ENCODE peak calls at places on chromosomes 11 and 22, in four cellular contexts. One of them, this sample, is unnamed.

GRCh38 chr11:67023957-67024353 is 1.0 kb downstream of the SYT12 start:
- DNase-seq in brain pericyte: no peak
- DNase-seq in activated T-helper 9 cell treated with anti-CD3 and anti-CD28 coated beads, Interleukin-2, amount 50 U/mL, for 16 hours: no peak
- DNase-seq in NCI-H2107: no peak
- DNase-seq in this sample: no peak

GRCh38 chr22:19143967-19144400 is 467 bp downstream of the ESS2 start:
- DNase-seq in activated T-helper 9 cell treated with anti-CD3 and anti-CD28 coated beads, Interleukin-2, amount 50 U/mL, for 16 hours: no peak
- DNase-seq in brain pericyte: no peak
- DNase-seq in NCI-H2107: no peak
- DNase-seq in this sample: peak; percentile 18

GRCh38 chr11:19903620-19904069 is 191.0 kb downstream of the NAV2 start:
- DNase-seq in activated T-helper 9 cell treated with anti-CD3 and anti-CD28 coated beads, Interleukin-2, amount 50 U/mL, for 16 hours: peak; percentile 9
- DNase-seq in brain pericyte: peak; percentile 26
- DNase-seq in NCI-H2107: peak; percentile 35
- DNase-seq in this sample: peak; percentile 83

GRCh38 chr22:39526736-39527171 is 5.8 kb downstream of the RPS19BP1 start:
- DNase-seq in NCI-H2107: no peak
- DNase-seq in brain pericyte: no peak
- DNase-seq in activated T-helper 9 cell treated with anti-CD3 and anti-CD28 coated beads, Interleukin-2, amount 50 U/mL, for 16 hours: no peak
- DNase-seq in this sample: no peak

GRCh38 chr22:49685686-49686085 is 142.0 kb downstream of the BRD1 start:
- DNase-seq in brain pericyte: no peak
- DNase-seq in activated T-helper 9 cell treated with anti-CD3 and anti-CD28 coated beads, Interleukin-2, amount 50 U/mL, for 16 hours: no peak
- DNase-seq in NCI-H2107: no peak
- DNase-seq in this sample: no peak

GRCh38 chr11:35682230-35683195 is 19.9 kb downstream of the TRIM44 start:
- DNase-seq in brain pericyte: no peak
- DNase-seq in NCI-H2107: no peak
- DNase-seq in activated T-helper 9 cell treated with anti-CD3 and anti-CD28 coated beads, Interleukin-2, amount 50 U/mL, for 16 hours: no peak
- DNase-seq in this sample: no peak

GRCh38 chr11:45927684-45928413 is 5.4 kb downstream of the LARGE2 start:
- DNase-seq in NCI-H2107: no peak
- DNase-seq in brain pericyte: no peak
- DNase-seq in activated T-helper 9 cell treated with anti-CD3 and anti-CD28 coated beads, Interleukin-2, amount 50 U/mL, for 16 hours: no peak
- DNase-seq in this sample: no peak

GRCh38 chr11:118915941-118916841 is 9.5 kb downstream of the BCL9L start:
- DNase-seq in brain pericyte: no peak
- DNase-seq in activated T-helper 9 cell treated with anti-CD3 and anti-CD28 coated beads, Interleukin-2, amount 50 U/mL, for 16 hours: no peak
- DNase-seq in NCI-H2107: no peak
- DNase-seq in this sample: no peak

GRCh38 chr11:101880208-101880607 is 34.6 kb upstream of the CEP126 start:
- DNase-seq in brain pericyte: no peak
- DNase-seq in activated T-helper 9 cell treated with anti-CD3 and anti-CD28 coated beads, Interleukin-2, amount 50 U/mL, for 16 hours: no peak
- DNase-seq in NCI-H2107: no peak
- DNase-seq in this sample: peak; percentile 79

GRCh38 chr22:31162015-31162765 is 2.2 kb downstream of the RNF185 start:
- DNase-seq in brain pericyte: no peak
- DNase-seq in activated T-helper 9 cell treated with anti-CD3 and anti-CD28 coated beads, Interleukin-2, amount 50 U/mL, for 16 hours: no peak
- DNase-seq in NCI-H2107: no peak
- DNase-seq in this sample: no peak

This sample was measured in IMR-90.